ENCODE peak calls at places on chromosomes 12 and 14, in seven cellular contexts. A is body of pancreas, S is A549, O is Peyer's patch, J is HCT116, T is spleen, Q is IMR-90. R is an unnamed sample.

GRCh38 chr14:61503167-61503801 is 181.9 kb downstream of the PRKCH start:
- DNase-seq in A (no peak), S (no peak), O (peak), J (no peak), T (no peak), Q (peak), R (no peak)

GRCh38 chr12:202081-202731 is 11.8 kb downstream of the SLC6A12 start:
- DNase-seq in A (no peak), S (no peak), O (no peak), J (no peak), T (peak), Q (no peak), R (no peak)

GRCh38 chr12:105706321-105706972 is 376.0 kb downstream of the C12orf75 start:
- DNase-seq in A (no peak), S (no peak), O (no peak), J (no peak), T (no peak), Q (peak), R (peak)

GRCh38 chr12:569803-570236 is 93.4 kb downstream of the NINJ2 start:
- DNase-seq in A (peak), S (peak), O (peak), J (peak), T (peak), Q (peak), R (peak)

GRCh38 chr12:111190741-111191526 is 178.0 kb downstream of the PHETA1 start:
- DNase-seq in A (no peak), S (no peak), O (no peak), J (no peak), T (no peak), Q (no peak), R (no peak)

GRCh38 chr12:104929926-104930325 is 28.2 kb downstream of the SLC41A2 start:
- DNase-seq in A (no peak), S (no peak), O (no peak), J (no peak), T (no peak), Q (peak), R (no peak)

GRCh38 chr12:125696044-125696443 is 630.8 kb downstream of the AACS start:
- DNase-seq in A (no peak), S (no peak), O (no peak), J (no peak), T (no peak), Q (no peak), R (no peak)

GRCh38 chr12:67358686-67359374 is 89.7 kb downstream of the CAND1 start:
- DNase-seq in A (no peak), S (no peak), O (no peak), J (no peak), T (no peak), Q (peak), R (no peak)

GRCh38 chr12:51378749-51379148 is 12.5 kb downstream of the GALNT6 start:
- DNase-seq in A (no peak), S (no peak), O (no peak), J (no peak), T (no peak), Q (no peak), R (no peak)

DNA sequence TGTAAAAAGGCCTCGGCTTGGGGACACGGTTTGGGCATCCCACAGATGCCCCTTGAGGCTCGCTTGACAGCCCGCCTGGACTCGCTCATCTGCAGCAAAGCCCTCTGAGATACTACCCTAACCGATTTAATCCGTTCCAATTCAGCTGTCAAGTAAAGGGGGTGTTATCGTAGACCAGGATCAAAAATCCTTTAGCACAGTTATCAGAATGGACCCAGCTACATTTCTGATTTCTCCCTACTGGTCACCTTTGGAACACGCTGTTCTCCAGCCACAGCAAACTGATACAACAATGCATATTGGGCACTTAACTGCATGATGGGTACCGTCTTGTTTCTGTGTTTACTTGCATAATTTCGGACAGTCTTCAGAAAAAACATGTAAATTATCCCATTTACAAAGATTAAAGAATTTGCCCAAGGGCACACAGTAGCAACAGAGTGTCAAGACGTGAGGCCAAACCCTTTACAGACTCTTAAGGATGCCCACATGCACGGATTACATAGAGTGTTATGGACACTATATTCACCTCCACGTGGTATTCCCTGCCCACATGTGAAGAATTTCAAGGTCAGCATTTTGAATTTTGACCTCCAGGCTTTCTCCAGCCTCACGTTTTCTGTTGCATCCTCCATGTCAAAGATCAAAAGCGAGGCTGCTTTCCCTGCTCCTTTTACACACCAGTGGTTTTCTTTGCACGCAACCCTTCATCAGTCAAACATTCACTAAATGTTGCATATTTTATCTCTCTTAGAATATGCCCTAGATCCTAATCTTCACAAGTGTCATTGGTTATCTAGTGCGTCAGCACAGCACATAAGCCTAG is 3.2 kb upstream of the DUSP6 start:
- DNase-seq in A (no peak), S (peak), O (no peak), J (no peak), T (no peak), Q (no peak), R (no peak)
- TF ChIP-seq POLR2A in A (no peak), S (no peak), O (no peak), J (no peak), T (no peak), Q (no peak), R (no peak)

GRCh38 chr12:75480469-75480949 is at the start of gene GLIPR1:
- DNase-seq in A (peak), S (peak), O (peak), J (no peak), T (peak), Q (peak), R (peak)
- TF ChIP-seq POLR2A in A (peak), S (peak), O (peak), J (no peak), T (peak), Q (peak), R (no peak)

GRCh38 chr14:67820428-67820881 is 876 bp downstream of the RAD51B start:
- DNase-seq in A (peak), S (peak), O (no peak), J (no peak), T (no peak), Q (peak), R (no peak)

GRCh38 chr14:67817750-67818438 is 1.5 kb upstream of the ZFYVE26 start:
- DNase-seq in A (no peak), S (no peak), O (no peak), J (no peak), T (no peak), Q (no peak), R (no peak)

GRCh38 chr14:67821121-67821520 is 1.5 kb downstream of the RAD51B start:
- DNase-seq in A (no peak), S (no peak), O (no peak), J (no peak), T (no peak), Q (no peak), R (no peak)

GRCh38 chr14:67816326-67817009 is at the start of gene ZFYVE26:
- DNase-seq in A (peak), S (peak), O (peak), J (peak), T (peak), Q (peak), R (peak)

DNA sequence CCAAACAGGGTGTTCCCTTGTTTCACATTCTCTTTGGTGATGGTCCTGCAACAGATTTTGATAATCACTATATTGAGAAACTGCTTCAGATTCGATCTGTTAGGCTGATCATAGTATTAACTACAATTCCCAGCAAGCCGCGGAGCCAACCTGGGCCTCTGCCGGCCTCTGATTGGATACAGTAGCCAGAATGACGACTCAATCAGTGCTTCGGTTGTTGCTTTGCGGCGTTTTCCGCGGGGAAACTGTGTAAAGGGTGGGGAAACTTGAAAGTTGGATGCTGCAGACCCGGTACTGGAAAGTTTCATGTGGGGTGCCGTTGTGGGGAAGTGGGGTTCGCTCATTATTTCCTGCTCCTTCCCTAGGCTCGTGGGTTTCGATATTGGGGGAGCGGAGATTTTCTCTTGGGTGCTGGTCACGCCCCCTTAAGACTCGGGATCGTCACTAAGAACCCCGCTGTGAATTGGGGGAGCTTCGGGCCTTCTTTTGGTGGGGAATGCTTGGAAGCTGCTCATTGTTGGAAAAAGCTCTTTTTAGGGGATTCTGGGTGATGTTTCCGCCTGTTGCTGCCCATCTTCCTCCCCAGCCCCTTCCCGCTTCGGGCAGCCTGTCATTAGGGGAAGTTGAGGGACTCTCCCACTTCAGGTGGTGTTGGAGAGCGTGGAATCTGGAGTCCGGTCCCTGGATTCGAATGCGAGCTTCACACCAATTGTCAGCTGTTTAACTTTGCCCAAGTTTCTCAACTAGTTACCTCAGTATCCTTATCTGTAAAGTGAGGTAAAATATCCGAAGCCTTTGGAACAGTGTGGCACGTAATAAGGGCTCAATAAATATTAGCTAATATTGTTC is at the start of gene RAD51B:
- DNase-seq in A (peak), S (peak), O (peak), J (peak), T (peak), Q (peak), R (peak)
- TF ChIP-seq POLR2A in A (peak), S (no peak), O (no peak), J (no peak), T (peak), Q (no peak), R (no peak)

GRCh38 chr14:55399912-55400311 is 11.7 kb downstream of the ATG14 start:
- DNase-seq in A (no peak), S (no peak), O (no peak), J (no peak), T (no peak), Q (peak), R (no peak)
- TF ChIP-seq POLR2A in A (no peak), S (no peak), O (no peak), J (no peak), T (no peak), Q (no peak), R (no peak)

DNA sequence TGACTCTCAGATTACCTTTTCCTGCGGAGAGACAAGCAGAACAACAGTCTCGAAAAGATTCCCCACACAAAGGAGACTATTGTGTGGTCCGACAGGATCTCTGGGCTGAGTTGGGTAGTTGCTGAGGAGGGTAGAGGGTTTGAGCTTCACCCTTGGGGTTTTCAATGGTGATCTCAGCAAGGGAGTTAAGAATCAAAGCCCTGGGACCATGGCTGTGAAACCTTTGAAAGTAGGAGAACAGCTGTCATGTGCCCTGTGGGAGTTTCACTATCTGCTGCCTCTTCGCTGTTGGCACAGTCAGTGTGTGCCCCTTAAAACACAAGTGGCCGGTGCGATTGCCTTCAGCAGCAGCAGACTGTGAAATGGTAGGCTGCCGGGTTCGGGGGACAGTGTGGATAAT is 14.2 kb upstream of the PLEK2 start:
- DNase-seq in A (no peak), S (no peak), O (no peak), J (no peak), T (no peak), Q (no peak), R (no peak)
- TF ChIP-seq POLR2A in A (no peak), S (no peak), O (no peak), J (no peak), T (no peak), Q (no peak), R (no peak)

GRCh38 chr12:6145584-6145983 is 21.1 kb upstream of the VWF start:
- DNase-seq in A (no peak), S (no peak), O (no peak), J (no peak), T (no peak), Q (no peak), R (no peak)

GRCh38 chr12:6146509-6146908 is 22.0 kb upstream of the VWF start:
- DNase-seq in A (no peak), S (no peak), O (no peak), J (no peak), T (no peak), Q (no peak), R (no peak)

GRCh38 chr12:6146951-6147350 is 22.5 kb upstream of the VWF start:
- DNase-seq in A (no peak), S (no peak), O (no peak), J (no peak), T (no peak), Q (no peak), R (no peak)

GRCh38 chr12:6140646-6141045 is 16.2 kb upstream of the VWF start:
- DNase-seq in A (no peak), S (no peak), O (no peak), J (no peak), T (no peak), Q (no peak), R (no peak)

GRCh38 chr12:6141048-6141447 is 16.6 kb upstream of the VWF start:
- DNase-seq in A (peak), S (no peak), O (peak), J (no peak), T (no peak), Q (peak), R (no peak)
- TF ChIP-seq POLR2A in A (peak), S (no peak), O (no peak), J (no peak), T (peak), Q (no peak), R (no peak)

GRCh38 chr14:95535226-95536021 is 574 bp downstream of the GLRX5 start:
- DNase-seq in A (peak), S (no peak), O (no peak), J (no peak), T (peak), Q (no peak), R (no peak)
- TF ChIP-seq POLR2A in A (no peak), S (no peak), O (no peak), J (no peak), T (no peak), Q (no peak), R (no peak)

GRCh38 chr12:31958601-31959000 is 614 bp upstream of the RESF1 start:
- DNase-seq in A (no peak), S (no peak), O (no peak), J (no peak), T (no peak), Q (no peak), R (no peak)

GRCh38 chr12:31961137-31961536 is 1.9 kb downstream of the RESF1 start:
- DNase-seq in A (no peak), S (no peak), O (peak), J (no peak), T (no peak), Q (no peak), R (no peak)

GRCh38 chr12:31959701-31960391 is 631 bp downstream of the RESF1 start:
- DNase-seq in A (peak), S (peak), O (peak), J (no peak), T (peak), Q (peak), R (peak)

GRCh38 chr12:31962076-31962475 is 2.9 kb downstream of the RESF1 start:
- DNase-seq in A (no peak), S (no peak), O (no peak), J (no peak), T (no peak), Q (no peak), R (no peak)

DNA sequence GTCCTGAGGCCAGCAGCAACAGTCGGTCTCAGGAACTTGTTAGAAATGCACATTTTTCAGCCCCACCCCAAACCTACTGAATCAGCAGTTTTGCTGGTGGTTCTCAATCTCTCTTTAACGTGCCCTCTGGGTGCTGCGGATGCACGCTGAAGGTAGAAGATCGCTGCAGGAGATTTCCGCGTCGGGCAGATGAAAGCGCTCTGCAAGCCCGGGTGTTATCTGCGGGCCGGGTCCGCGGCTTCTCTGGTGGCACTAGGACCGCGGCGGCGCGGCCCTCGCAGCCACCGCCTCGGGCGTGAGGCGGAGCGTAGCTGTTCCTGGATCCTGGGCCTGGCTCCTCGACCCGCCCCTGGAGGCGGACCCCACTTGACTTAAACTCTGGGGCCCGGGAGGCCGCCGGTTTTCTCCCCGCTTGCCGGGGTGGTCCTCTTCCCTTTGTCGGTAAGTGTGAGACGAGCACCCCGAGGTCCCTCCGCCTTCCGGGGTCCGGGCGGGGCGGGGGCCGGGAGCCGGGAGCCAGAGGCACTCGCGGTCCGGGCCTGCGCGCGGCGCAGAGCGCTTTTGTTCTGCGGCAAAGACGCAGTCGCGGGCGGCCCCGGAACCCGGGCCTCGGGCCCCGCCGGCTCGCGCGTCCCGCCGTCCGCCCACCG is at the start of gene RESF1:
- DNase-seq in A (peak), S (peak), O (peak), J (peak), T (peak), Q (peak), R (peak)
- TF ChIP-seq POLR2A in A (peak), S (peak), O (peak), J (peak), T (peak), Q (peak), R (peak)

GRCh38 chr14:95238674-95239313 is 80.9 kb downstream of the CLMN start:
- DNase-seq in A (no peak), S (no peak), O (no peak), J (no peak), T (no peak), Q (no peak), R (no peak)
- TF ChIP-seq POLR2A in A (no peak), S (no peak), O (no peak), J (no peak), T (no peak), Q (no peak), R (no peak)